ENCODE peak calls at places on chromosomes 4 and X, in six cellular contexts. One of them, this sample, is unnamed. For H3K36me3, the result is how much of the 10 kb centered on the place peaks cover.

GRCh38 chr4:86261634-86262033 is 98.2 kb downstream of the MAPK10 start:
- DNase-seq in IMR-90: no peak
- DNase-seq in heart left ventricle: no peak
- DNase-seq in CD8-positive, alpha-beta T cell: no peak
- DNase-seq in gastrocnemius medialis: no peak
- DNase-seq in psoas muscle: no peak
- DNase-seq in this sample: no peak

GRCh38 chrX:108168961-108169740 is 77.6 kb downstream of the ATG4A start:
- DNase-seq in IMR-90: no peak
- DNase-seq in heart left ventricle: no peak
- DNase-seq in CD8-positive, alpha-beta T cell: no peak
- DNase-seq in gastrocnemius medialis: no peak
- DNase-seq in psoas muscle: no peak
- DNase-seq in this sample: no peak

GRCh38 chr4:22668301-22668700 is 24.4 kb upstream of the GBA3 start:
- DNase-seq in IMR-90: peak
- DNase-seq in heart left ventricle: no peak
- DNase-seq in CD8-positive, alpha-beta T cell: no peak
- DNase-seq in gastrocnemius medialis: no peak
- DNase-seq in psoas muscle: no peak
- DNase-seq in this sample: no peak

GRCh38 chrX:43970528-43970927 is 2.7 kb downstream of the NDP start:
- DNase-seq in IMR-90: peak
- DNase-seq in heart left ventricle: no peak
- DNase-seq in CD8-positive, alpha-beta T cell: no peak
- DNase-seq in gastrocnemius medialis: no peak
- DNase-seq in psoas muscle: no peak
- DNase-seq in this sample: no peak

GRCh38 chrX:102339312-102340298 is 92.6 kb downstream of the NXF2 start:
- DNase-seq in IMR-90: no peak
- DNase-seq in heart left ventricle: no peak
- DNase-seq in CD8-positive, alpha-beta T cell: no peak
- DNase-seq in gastrocnemius medialis: no peak
- DNase-seq in psoas muscle: no peak
- DNase-seq in this sample: no peak

GRCh38 chr4:133484287-133484686 is 335.2 kb downstream of the PCDH10 start:
- DNase-seq in IMR-90: no peak
- DNase-seq in heart left ventricle: no peak
- DNase-seq in CD8-positive, alpha-beta T cell: no peak
- DNase-seq in gastrocnemius medialis: no peak
- DNase-seq in psoas muscle: no peak
- DNase-seq in this sample: no peak

GRCh38 chr4:65669008-65669971 is 999 bp downstream of the EPHA5 start:
- DNase-seq in IMR-90: no peak
- DNase-seq in heart left ventricle: no peak
- DNase-seq in CD8-positive, alpha-beta T cell: no peak
- DNase-seq in gastrocnemius medialis: no peak
- DNase-seq in psoas muscle: peak
- DNase-seq in this sample: no peak

GRCh38 chr4:143389543-143390195 is 53.0 kb downstream of the GAB1 start:
- DNase-seq in IMR-90: peak
- DNase-seq in heart left ventricle: no peak
- DNase-seq in CD8-positive, alpha-beta T cell: no peak
- DNase-seq in gastrocnemius medialis: no peak
- DNase-seq in psoas muscle: no peak
- DNase-seq in this sample: no peak

GRCh38 chrX:110871839-110872238 is 76.2 kb upstream of the CHRDL1 start:
- DNase-seq in IMR-90: no peak
- DNase-seq in heart left ventricle: no peak
- DNase-seq in CD8-positive, alpha-beta T cell: no peak
- DNase-seq in gastrocnemius medialis: no peak
- DNase-seq in psoas muscle: no peak
- DNase-seq in this sample: no peak

DNA sequence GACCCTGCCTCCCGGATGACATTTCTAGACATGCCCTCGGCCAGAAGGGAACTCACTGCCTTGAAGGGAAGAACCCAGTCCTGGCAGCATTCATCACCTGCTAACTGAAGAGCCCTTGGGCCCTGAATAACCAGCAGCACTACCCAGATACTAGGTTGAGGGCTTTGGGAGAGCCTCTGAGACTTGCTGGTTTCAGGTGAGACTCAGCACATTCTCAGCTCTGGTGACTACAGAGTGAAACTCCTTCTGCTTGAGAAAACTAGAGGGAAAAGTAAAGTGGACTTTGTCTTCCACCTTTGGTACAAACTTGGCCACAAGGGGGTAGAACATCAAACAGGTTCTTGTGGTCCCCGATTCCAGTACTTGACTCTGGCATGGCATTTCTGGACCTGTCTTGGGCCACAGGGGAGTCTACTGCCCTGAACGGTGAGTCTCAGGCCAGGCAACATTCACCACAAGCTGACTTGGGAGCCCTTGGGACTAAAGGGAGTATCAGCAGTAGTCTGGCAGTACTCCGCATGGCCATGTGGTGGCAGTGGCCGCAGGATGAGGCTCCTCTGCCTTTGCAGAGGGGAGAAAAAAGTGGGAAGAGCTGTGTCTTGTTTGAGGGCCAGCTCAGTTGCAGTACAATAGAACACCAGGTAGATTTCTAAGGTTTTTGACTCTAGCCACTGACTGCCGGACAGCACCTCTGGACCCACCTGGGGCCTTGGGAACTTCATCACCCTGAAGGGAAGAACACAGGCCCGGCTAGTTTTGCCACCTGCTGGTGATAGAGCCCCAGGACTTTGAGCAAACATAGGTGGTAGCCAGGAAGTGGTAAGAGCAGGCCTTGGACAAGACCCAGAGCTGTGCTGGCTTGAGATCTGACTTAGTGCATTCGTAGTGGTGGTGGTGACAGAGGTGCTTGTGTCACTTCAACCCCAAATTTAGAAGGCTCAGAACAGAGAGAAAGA is 414.8 kb downstream of the OPHN1 start:
- DNase-seq in IMR-90: peak
- DNase-seq in heart left ventricle: no peak
- DNase-seq in CD8-positive, alpha-beta T cell: no peak
- DNase-seq in gastrocnemius medialis: no peak
- DNase-seq in psoas muscle: no peak
- DNase-seq in this sample: no peak
- TF ChIP-seq CTCF in IMR-90: peak
- TF ChIP-seq CTCF in heart left ventricle: no peak
- TF ChIP-seq CTCF in CD8-positive, alpha-beta T cell: no peak
- TF ChIP-seq CTCF in gastrocnemius medialis: no peak
- TF ChIP-seq CTCF in psoas muscle: peak
- TF ChIP-seq CTCF in this sample: peak

GRCh38 chr4:122732329-122733026 is at the start of gene BBS12:
- DNase-seq in IMR-90: peak
- DNase-seq in heart left ventricle: peak
- DNase-seq in CD8-positive, alpha-beta T cell: peak
- DNase-seq in gastrocnemius medialis: peak
- DNase-seq in psoas muscle: peak
- DNase-seq in this sample: peak

GRCh38 chr4:122733805-122734155 is 1.3 kb downstream of the BBS12 start:
- DNase-seq in IMR-90: no peak
- DNase-seq in heart left ventricle: no peak
- DNase-seq in CD8-positive, alpha-beta T cell: no peak
- DNase-seq in gastrocnemius medialis: no peak
- DNase-seq in psoas muscle: no peak
- DNase-seq in this sample: no peak

GRCh38 chr4:122728781-122729330 is 3.6 kb upstream of the BBS12 start:
- DNase-seq in IMR-90: no peak
- DNase-seq in heart left ventricle: no peak
- DNase-seq in CD8-positive, alpha-beta T cell: no peak
- DNase-seq in gastrocnemius medialis: no peak
- DNase-seq in psoas muscle: no peak
- DNase-seq in this sample: no peak

DNA sequence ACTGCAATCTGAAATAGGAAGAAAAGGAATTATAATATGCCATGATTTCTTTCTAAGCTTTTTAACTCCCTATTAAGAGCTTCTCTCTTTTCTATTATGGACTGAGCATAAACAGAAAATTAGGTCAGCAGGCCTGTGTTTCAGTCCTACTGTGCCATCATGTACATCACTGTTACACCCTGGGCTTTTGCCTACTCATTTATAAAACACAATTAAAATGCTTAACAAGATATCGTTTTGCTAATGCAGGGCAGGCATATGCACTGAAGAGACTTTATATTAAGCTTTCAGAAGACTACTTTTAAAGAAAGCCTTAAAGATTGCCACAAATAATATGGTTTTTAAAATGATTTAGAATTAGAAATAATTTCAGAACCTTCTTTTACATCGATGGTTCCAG is 828 bp upstream of the BBS12 start:
- DNase-seq in IMR-90: no peak
- DNase-seq in heart left ventricle: no peak
- DNase-seq in CD8-positive, alpha-beta T cell: no peak
- DNase-seq in gastrocnemius medialis: no peak
- DNase-seq in psoas muscle: no peak
- DNase-seq in this sample: no peak
- H3K27ac ChIP-seq in IMR-90: no peak
- H3K27ac ChIP-seq in heart left ventricle: peak
- H3K27ac ChIP-seq in CD8-positive, alpha-beta T cell: peak
- H3K27ac ChIP-seq in gastrocnemius medialis: peak
- H3K27ac ChIP-seq in psoas muscle: peak
- H3K27ac ChIP-seq in this sample: peak

DNA sequence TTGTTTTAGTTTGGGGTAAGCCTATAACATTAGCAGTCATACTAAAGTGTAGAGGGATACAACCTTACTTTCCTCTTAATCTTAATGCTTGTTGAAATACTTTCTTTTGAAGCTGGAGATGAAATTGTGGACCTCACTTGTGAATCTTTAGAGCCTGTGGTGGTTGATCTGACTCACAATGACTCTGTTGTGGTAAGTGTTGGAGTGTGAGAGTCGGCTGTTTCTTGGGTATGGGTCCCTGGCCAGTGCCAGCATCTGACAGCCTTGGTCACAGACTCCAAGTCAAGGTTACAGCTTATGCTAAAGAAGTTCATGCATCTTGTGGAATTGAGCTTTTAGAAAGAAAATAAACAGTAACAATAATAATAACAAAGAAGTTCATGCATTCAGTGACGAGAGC is 31.6 kb downstream of the RNF4 start:
- DNase-seq in IMR-90: peak
- DNase-seq in heart left ventricle: no peak
- DNase-seq in CD8-positive, alpha-beta T cell: no peak
- DNase-seq in gastrocnemius medialis: no peak
- DNase-seq in psoas muscle: no peak
- DNase-seq in this sample: no peak
- H3K36me3 ChIP-seq in IMR-90: half or more
- H3K36me3 ChIP-seq in heart left ventricle: half or more
- H3K36me3 ChIP-seq in CD8-positive, alpha-beta T cell: half or more
- H3K36me3 ChIP-seq in gastrocnemius medialis: under half
- H3K36me3 ChIP-seq in psoas muscle: half or more
- H3K36me3 ChIP-seq in this sample: under half

GRCh38 chr4:147516133-147516532 is 35.2 kb downstream of the EDNRA start:
- DNase-seq in IMR-90: no peak
- DNase-seq in heart left ventricle: no peak
- DNase-seq in CD8-positive, alpha-beta T cell: no peak
- DNase-seq in gastrocnemius medialis: no peak
- DNase-seq in psoas muscle: no peak
- DNase-seq in this sample: no peak

GRCh38 chr4:147515220-147515936 is 34.5 kb downstream of the EDNRA start:
- DNase-seq in IMR-90: no peak
- DNase-seq in heart left ventricle: no peak
- DNase-seq in CD8-positive, alpha-beta T cell: no peak
- DNase-seq in gastrocnemius medialis: no peak
- DNase-seq in psoas muscle: no peak
- DNase-seq in this sample: no peak

GRCh38 chr4:147513051-147513450 is 32.2 kb downstream of the EDNRA start:
- DNase-seq in IMR-90: no peak
- DNase-seq in heart left ventricle: no peak
- DNase-seq in CD8-positive, alpha-beta T cell: no peak
- DNase-seq in gastrocnemius medialis: no peak
- DNase-seq in psoas muscle: no peak
- DNase-seq in this sample: no peak

GRCh38 chr4:147511005-147511660 is 30.2 kb downstream of the EDNRA start:
- DNase-seq in IMR-90: no peak
- DNase-seq in heart left ventricle: no peak
- DNase-seq in CD8-positive, alpha-beta T cell: no peak
- DNase-seq in gastrocnemius medialis: no peak
- DNase-seq in psoas muscle: no peak
- DNase-seq in this sample: no peak

GRCh38 chr4:147513952-147514351 is 33.1 kb downstream of the EDNRA start:
- DNase-seq in IMR-90: no peak
- DNase-seq in heart left ventricle: no peak
- DNase-seq in CD8-positive, alpha-beta T cell: no peak
- DNase-seq in gastrocnemius medialis: no peak
- DNase-seq in psoas muscle: no peak
- DNase-seq in this sample: no peak
- TF ChIP-seq CTCF in IMR-90: peak
- TF ChIP-seq CTCF in heart left ventricle: no peak
- TF ChIP-seq CTCF in CD8-positive, alpha-beta T cell: no peak
- TF ChIP-seq CTCF in gastrocnemius medialis: no peak
- TF ChIP-seq CTCF in psoas muscle: no peak
- TF ChIP-seq CTCF in this sample: no peak

DNA sequence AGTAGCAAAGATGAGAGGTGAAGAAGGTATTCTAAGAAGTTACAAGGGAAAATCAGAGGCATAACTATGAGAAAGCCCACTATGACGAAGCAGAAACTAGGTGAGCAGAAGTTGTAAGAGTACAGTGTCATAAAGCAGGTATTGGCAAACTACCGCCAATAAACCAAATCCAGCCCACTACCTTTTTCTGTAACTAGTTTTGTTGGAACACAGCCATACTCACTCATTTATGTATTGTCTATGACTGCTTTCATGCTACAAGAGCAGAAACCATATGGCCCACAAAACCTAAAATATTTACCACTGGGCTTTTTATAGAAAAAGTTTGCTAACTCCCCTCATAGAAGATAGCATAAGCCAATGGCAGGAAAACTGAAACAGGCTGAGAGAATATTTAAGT is 31.8 kb upstream of the ZCCHC13 start:
- DNase-seq in IMR-90: no peak
- DNase-seq in heart left ventricle: no peak
- DNase-seq in CD8-positive, alpha-beta T cell: no peak
- DNase-seq in gastrocnemius medialis: no peak
- DNase-seq in psoas muscle: no peak
- DNase-seq in this sample: no peak
- H3K27ac ChIP-seq in IMR-90: no peak
- H3K27ac ChIP-seq in heart left ventricle: no peak
- H3K27ac ChIP-seq in CD8-positive, alpha-beta T cell: no peak
- H3K27ac ChIP-seq in gastrocnemius medialis: peak
- H3K27ac ChIP-seq in psoas muscle: peak
- H3K27ac ChIP-seq in this sample: no peak

GRCh38 chr4:48518143-48518542 is 28.1 kb downstream of the ZAR1 start:
- DNase-seq in IMR-90: peak
- DNase-seq in heart left ventricle: no peak
- DNase-seq in CD8-positive, alpha-beta T cell: no peak
- DNase-seq in gastrocnemius medialis: no peak
- DNase-seq in psoas muscle: no peak
- DNase-seq in this sample: no peak
- H3K36me3 ChIP-seq in IMR-90: under half
- H3K36me3 ChIP-seq in heart left ventricle: half or more
- H3K36me3 ChIP-seq in CD8-positive, alpha-beta T cell: under half
- H3K36me3 ChIP-seq in gastrocnemius medialis: under half
- H3K36me3 ChIP-seq in psoas muscle: half or more
- H3K36me3 ChIP-seq in this sample: half or more

GRCh38 chr4:107519057-107519456 is 201.0 kb downstream of the PAPSS1 start:
- DNase-seq in IMR-90: peak
- DNase-seq in heart left ventricle: no peak
- DNase-seq in CD8-positive, alpha-beta T cell: no peak
- DNase-seq in gastrocnemius medialis: no peak
- DNase-seq in psoas muscle: no peak
- DNase-seq in this sample: no peak
- TF ChIP-seq CTCF in IMR-90: peak
- TF ChIP-seq CTCF in heart left ventricle: peak
- TF ChIP-seq CTCF in CD8-positive, alpha-beta T cell: no peak
- TF ChIP-seq CTCF in gastrocnemius medialis: no peak
- TF ChIP-seq CTCF in psoas muscle: peak
- TF ChIP-seq CTCF in this sample: peak

GRCh38 chrX:9566150-9566621 is 101.3 kb downstream of the TBL1X start:
- DNase-seq in IMR-90: peak
- DNase-seq in heart left ventricle: peak
- DNase-seq in CD8-positive, alpha-beta T cell: no peak
- DNase-seq in gastrocnemius medialis: peak
- DNase-seq in psoas muscle: peak
- DNase-seq in this sample: no peak
- H3K27ac ChIP-seq in IMR-90: no peak
- H3K27ac ChIP-seq in heart left ventricle: no peak
- H3K27ac ChIP-seq in CD8-positive, alpha-beta T cell: no peak
- H3K27ac ChIP-seq in gastrocnemius medialis: no peak
- H3K27ac ChIP-seq in psoas muscle: peak
- H3K27ac ChIP-seq in this sample: no peak